ENCODE peak calls at places on chromosomes 2 and 18, in four cellular contexts. H is ovary, T is H1, L is right lobe of liver. I is an unnamed sample.

GRCh38 chr2:237060518-237061312 is 25.0 kb upstream of the COPS8 start:
- DNase-seq in T (no peak), L (no peak), H (peak), I (peak)

GRCh38 chr2:26706616-26707473 is 14.3 kb downstream of the KCNK3 start:
- DNase-seq in L (no peak), T (no peak), H (peak), I (no peak)

GRCh38 chr2:77284353-77284752 is 237.8 kb downstream of the LRRTM4 start:
- DNase-seq in T (no peak), L (no peak), H (no peak), I (no peak)

GRCh38 chr2:95343429-95344207 is 46.5 kb downstream of the KCNIP3 start:
- DNase-seq in H (no peak), L (peak), T (no peak), I (no peak)

GRCh38 chr2:74552914-74553811 is 579 bp downstream of the LOXL3 start:
- DNase-seq in H (peak), T (no peak), L (no peak), I (peak)

GRCh38 chr2:49288902-49289680 is 134.8 kb upstream of the FSHR start:
- DNase-seq in H (no peak), T (no peak), L (no peak), I (no peak)

GRCh38 chr2:201696151-201696659 is 2.2 kb downstream of the MPP4 start:
- DNase-seq in L (no peak), T (no peak), H (no peak), I (peak)

GRCh38 chr2:100416397-100416938 is 1.0 kb downstream of the CHST10 start:
- DNase-seq in L (no peak), T (no peak), H (no peak), I (no peak)

GRCh38 chr2:168256448-168256847 is 9.1 kb upstream of the STK39 start:
- DNase-seq in H (no peak), T (no peak), L (no peak), I (no peak)

GRCh38 chr2:43542285-43542933 is 53.4 kb downstream of the THADA start:
- DNase-seq in T (no peak), L (no peak), H (no peak), I (no peak)

GRCh38 chr2:148978026-148978685 is 60.3 kb upstream of the LYPD6B start:
- DNase-seq in H (no peak), L (no peak), T (no peak), I (no peak)

GRCh38 chr18:78538669-78539440 is 440.8 kb upstream of the SALL3 start:
- DNase-seq in L (no peak), H (no peak), T (no peak), I (no peak)

GRCh38 chr2:29568135-29568534 is 353.3 kb downstream of the ALK start:
- DNase-seq in H (no peak), L (no peak), T (no peak), I (no peak)

GRCh38 chr2:164609790-164610189 is 11.5 kb downstream of the GRB14 start:
- DNase-seq in H (no peak), T (no peak), L (no peak), I (no peak)

GRCh38 chr2:181627545-181627944 is 29.4 kb downstream of the CERKL start:
- DNase-seq in H (no peak), T (no peak), L (no peak), I (no peak)

GRCh38 chr2:25698752-25699151 is 25.4 kb upstream of the DTNB start:
- DNase-seq in L (no peak), T (no peak), H (no peak), I (no peak)

GRCh38 chr2:71784734-71785549 is 331.6 kb downstream of the DYSF start:
- DNase-seq in H (no peak), L (no peak), T (no peak), I (no peak)

GRCh38 chr2:186518945-186519344 is 32.9 kb downstream of the ZC3H15 start:
- DNase-seq in T (no peak), H (no peak), L (no peak), I (no peak)

GRCh38 chr2:237487496-237487895 is 445 bp downstream of the MLPH start:
- DNase-seq in H (no peak), L (no peak), T (no peak), I (no peak)

GRCh38 chr2:227625420-227625819 is 8.1 kb downstream of the SCYGR4 start:
- DNase-seq in H (no peak), L (no peak), T (no peak), I (no peak)

GRCh38 chr2:230318190-230319121 is 8.5 kb upstream of the SP140L start:
- DNase-seq in T (no peak), L (no peak), H (no peak), I (no peak)

GRCh38 chr2:85765081-85765731 is 11.4 kb downstream of the ATOH8 start:
- DNase-seq in L (no peak), H (no peak), T (no peak), I (no peak)

GRCh38 chr2:168758970-168759820 is 43.2 kb upstream of the NOSTRIN start:
- DNase-seq in H (peak), T (no peak), L (no peak), I (no peak)

DNA sequence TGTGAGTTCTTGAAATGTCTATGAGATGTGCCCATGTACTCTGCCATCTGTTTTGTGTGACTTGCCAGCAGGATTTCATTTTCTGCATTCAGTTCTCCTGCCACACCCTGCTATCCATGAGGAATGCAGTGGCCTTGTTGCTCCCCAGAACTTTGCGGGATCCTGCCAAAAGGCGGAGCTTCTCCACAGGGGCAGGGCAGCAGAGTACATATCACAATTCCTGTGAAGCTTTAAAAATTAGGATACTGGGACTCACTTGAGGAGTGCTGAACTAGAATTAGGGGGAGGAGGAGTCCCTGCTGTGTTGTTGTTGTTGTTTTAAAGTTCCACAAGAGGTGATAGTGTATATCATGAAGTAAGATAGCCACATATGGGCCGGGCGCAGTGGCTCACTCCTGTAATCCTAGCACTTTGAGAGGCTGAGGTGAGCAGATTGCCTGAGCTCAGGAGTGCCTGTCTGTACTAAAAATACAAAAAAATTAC is 76.4 kb downstream of the TANC1 start:
- DNase-seq in L (no peak), T (no peak), H (no peak), I (no peak)
- H3K27ac ChIP-seq in L (no peak), T (no peak), H (no peak), I (no peak)

DNA sequence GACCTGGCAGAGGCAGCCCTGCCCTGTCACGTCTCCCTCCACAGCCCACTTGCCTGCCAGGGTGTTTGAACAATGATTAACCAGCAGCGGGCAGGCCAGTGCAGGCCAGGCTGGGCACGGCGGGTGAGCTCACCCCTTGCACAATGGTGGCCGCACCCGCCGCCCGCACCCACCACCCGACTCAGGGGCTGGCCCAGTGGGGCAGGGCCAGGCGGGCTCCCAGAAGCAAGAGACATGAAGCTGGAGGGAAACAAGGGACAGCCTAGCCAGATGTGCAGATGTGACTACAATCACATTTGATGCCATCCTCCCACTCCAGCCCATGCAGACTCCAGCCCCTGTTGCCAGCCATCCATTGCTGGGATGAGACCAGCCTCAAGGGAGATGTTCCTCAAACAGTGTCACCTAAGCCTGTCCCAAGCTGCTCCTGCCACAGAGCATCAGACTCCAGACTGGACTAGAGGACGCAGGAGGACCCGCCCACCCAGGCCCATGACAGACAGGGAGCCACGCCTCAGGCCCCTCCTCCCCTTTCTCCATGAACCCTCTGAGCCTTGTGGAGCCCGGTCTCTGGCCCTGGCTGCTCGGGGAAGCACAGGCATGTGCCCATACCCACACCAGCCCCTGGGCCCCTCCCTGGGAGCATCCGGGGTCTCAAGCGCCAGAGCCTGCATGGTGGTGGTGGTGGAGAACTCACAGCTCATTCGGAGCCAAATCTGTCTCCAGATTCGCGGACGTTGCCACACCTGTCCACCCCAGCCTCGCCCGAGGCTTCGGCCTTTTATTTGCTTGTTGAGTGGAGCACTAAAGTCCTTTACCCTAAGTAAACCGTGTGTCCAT is 45.0 kb downstream of the SDC1 start:
- DNase-seq in H (peak), L (peak), T (no peak), I (no peak)
- TF ChIP-seq POLR2A in H (no peak), L (peak), T (no peak), I (no peak)

DNA sequence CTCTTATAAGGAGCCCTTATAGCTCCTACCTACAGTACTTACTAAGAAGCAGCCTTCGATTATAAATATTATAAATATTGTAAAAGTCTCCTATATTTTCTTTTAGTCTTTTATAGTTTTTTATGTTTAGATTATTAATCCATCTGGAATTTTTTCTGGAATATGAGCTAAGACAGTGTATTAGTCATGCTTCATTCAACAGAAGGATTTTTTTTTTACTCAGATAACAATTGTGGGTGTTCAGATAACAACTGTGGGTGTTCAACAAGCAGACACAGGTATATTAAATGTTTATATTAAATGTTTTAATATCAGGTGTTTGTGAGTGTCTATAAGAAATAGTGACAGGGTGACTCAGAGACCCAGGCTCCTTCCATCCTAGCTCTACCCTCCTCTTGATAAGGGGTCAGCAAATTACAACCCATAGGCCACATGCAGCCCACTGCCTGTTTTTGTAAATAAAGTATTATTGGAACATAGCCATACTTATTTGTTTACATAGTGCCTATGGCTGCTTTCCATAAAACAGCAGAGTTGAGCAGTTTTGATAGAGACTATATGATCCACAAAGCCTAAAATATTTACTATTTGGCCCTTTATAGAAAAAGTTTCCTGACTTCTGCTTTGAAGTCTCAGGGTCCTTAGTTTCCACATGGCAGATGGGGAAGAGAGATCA is 4.4 kb upstream of the SPATS2L start:
- DNase-seq in H (no peak), L (no peak), T (no peak), I (no peak)
- H3K27ac ChIP-seq in H (no peak), L (no peak), T (no peak), I (no peak)

GRCh38 chr18:62716679-62717058 is 1.3 kb downstream of the PHLPP1 start:
- DNase-seq in H (peak), L (peak), T (no peak), I (peak)

GRCh38 chr18:62713651-62714247 is 1.6 kb upstream of the PHLPP1 start:
- DNase-seq in T (no peak), L (peak), H (peak), I (no peak)

GRCh38 chr18:62715829-62716678 is 713 bp downstream of the PHLPP1 start:
- DNase-seq in H (peak), L (peak), T (no peak), I (peak)

GRCh38 chr18:62714671-62715438 is 486 bp upstream of the PHLPP1 start:
- DNase-seq in T (peak), H (peak), L (peak), I (peak)

GRCh38 chr18:62715439-62715792 is at the start of gene PHLPP1:
- DNase-seq in L (no peak), T (no peak), H (no peak), I (no peak)
- TF ChIP-seq POLR2A in L (peak), T (peak), H (peak), I (peak)

GRCh38 chr2:223102040-223102899 is 50.3 kb downstream of the KCNE4 start:
- DNase-seq in T (no peak), H (no peak), L (no peak), I (no peak)
- H3K27ac ChIP-seq in T (no peak), H (no peak), L (no peak), I (no peak)

GRCh38 chr18:58045265-58046086 is 1.4 kb downstream of the NEDD4L start:
- DNase-seq in L (peak), T (no peak), H (peak), I (peak)
- TF ChIP-seq POLR2A in L (peak), T (no peak), H (no peak), I (no peak)

DNA sequence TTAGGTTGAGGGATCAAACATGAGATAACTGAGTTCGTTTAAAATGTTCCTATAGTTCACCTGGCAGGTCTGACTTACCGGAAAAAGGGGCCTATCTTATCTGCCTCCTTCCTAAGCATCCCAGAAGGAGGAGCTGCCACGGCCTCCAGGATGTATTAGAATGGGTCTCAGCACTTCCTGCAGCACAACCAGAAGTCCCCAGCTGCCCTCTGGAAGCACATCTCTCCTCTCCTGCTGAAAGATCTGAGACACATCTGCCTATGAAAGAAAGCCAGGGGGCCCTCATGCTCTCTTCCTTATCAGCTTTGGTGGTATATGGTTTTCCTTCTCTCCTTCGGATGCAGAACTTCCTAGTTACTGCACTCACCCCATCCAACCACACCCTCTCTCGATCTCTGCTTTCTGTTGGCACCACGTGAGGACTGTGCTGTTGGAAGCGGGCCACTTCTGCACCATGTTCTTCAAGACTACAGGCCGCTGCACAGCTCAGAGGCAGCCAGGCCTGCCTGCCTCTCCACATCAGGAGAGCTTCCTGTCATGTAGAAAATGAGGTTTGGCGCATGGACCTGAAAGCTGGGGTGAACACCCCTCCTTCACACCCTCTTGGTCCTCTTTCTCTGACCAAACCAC is 6.5 kb downstream of the IGFBP5 start:
- DNase-seq in L (no peak), H (peak), T (no peak), I (peak)
- H3K27ac ChIP-seq in L (no peak), H (peak), T (no peak), I (peak)

GRCh38 chr2:161681043-161681442 is 56.8 kb downstream of the SLC4A10 start:
- DNase-seq in T (no peak), H (no peak), L (no peak), I (no peak)

GRCh38 chr2:161676902-161677496 is 52.8 kb downstream of the SLC4A10 start:
- DNase-seq in L (no peak), T (no peak), H (no peak), I (no peak)

GRCh38 chr2:161677634-161678033 is 53.4 kb downstream of the SLC4A10 start:
- DNase-seq in H (no peak), L (no peak), T (no peak), I (no peak)
- TF ChIP-seq POLR2A in H (no peak), L (no peak), T (no peak), I (no peak)

GRCh38 chr18:24015897-24016631 is 1.5 kb downstream of the TTC39C start:
- DNase-seq in L (no peak), T (no peak), H (no peak), I (no peak)
- H3K27ac ChIP-seq in L (peak), T (no peak), H (no peak), I (peak)

I was measured in uterus.